ENCODE peak calls at places on chromosomes 16 and 17, in seven cellular contexts. X is fibroblast of pulmonary artery, H is cardiac muscle cell, N is epithelial cell of esophagus, Z is A549, I is stomach, D is tibial nerve. G is an unnamed sample.

GRCh38 chr16:22673463-22673862 is 140.5 kb upstream of the HS3ST2 start:
- DNase-seq in X (no peak), H (no peak), N (no peak), Z (no peak), I (no peak), D (no peak), G (no peak)

GRCh38 chr16:59412275-59412841 is 678.2 kb upstream of the GOT2 start:
- DNase-seq in X (no peak), H (peak), N (peak), Z (peak), I (no peak), D (no peak), G (no peak)

GRCh38 chr17:9120471-9120870 is 99.2 kb downstream of the NTN1 start:
- DNase-seq in X (no peak), H (no peak), N (no peak), Z (no peak), I (no peak), D (no peak), G (no peak)

GRCh38 chr17:9370464-9370863 is 205.2 kb downstream of the STX8 start:
- DNase-seq in X (peak), H (no peak), N (peak), Z (no peak), I (no peak), D (no peak), G (no peak)

GRCh38 chr16:17983847-17984639 is 352.5 kb downstream of the NPIPA8 start:
- DNase-seq in X (no peak), H (no peak), N (no peak), Z (no peak), I (no peak), D (no peak), G (no peak)

GRCh38 chr16:89701425-89702406 is at the start of gene SPATA2L:
- DNase-seq in X (peak), H (peak), N (peak), Z (peak), I (peak), D (peak), G (no peak)

GRCh38 chr16:22296225-22297113 is 740 bp upstream of the POLR3E start:
- DNase-seq in X (no peak), H (no peak), N (peak), Z (no peak), I (no peak), D (no peak), G (no peak)

GRCh38 chr16:81313731-81314602 is 795 bp upstream of the GAN start:
- DNase-seq in X (peak), H (no peak), N (no peak), Z (no peak), I (no peak), D (no peak), G (no peak)

GRCh38 chr17:81888105-81888987 is 3.0 kb downstream of the ALYREF start:
- DNase-seq in X (no peak), H (no peak), N (no peak), Z (no peak), I (no peak), D (no peak), G (no peak)

GRCh38 chr16:81821422-81822128 is 42.5 kb downstream of the PLCG2 start:
- DNase-seq in X (no peak), H (no peak), N (no peak), Z (no peak), I (no peak), D (no peak), G (no peak)

GRCh38 chr17:63754046-63754445 is 12.4 kb upstream of the STRADA start:
- DNase-seq in X (no peak), H (no peak), N (peak), Z (no peak), I (no peak), D (no peak), G (no peak)

GRCh38 chr16:77300232-77300631 is 101.0 kb downstream of the SYCE1L start:
- DNase-seq in X (no peak), H (no peak), N (no peak), Z (no peak), I (no peak), D (no peak), G (no peak)

GRCh38 chr16:78249056-78249455 is 149.6 kb downstream of the WWOX start:
- DNase-seq in X (no peak), H (peak), N (no peak), Z (no peak), I (peak), D (no peak), G (no peak)

GRCh38 chr17:82062984-82063368 is 2.6 kb downstream of the DUS1L start:
- DNase-seq in X (no peak), H (no peak), N (no peak), Z (no peak), I (no peak), D (no peak), G (no peak)

GRCh38 chr16:12097523-12098428 is 121.2 kb downstream of the SNX29 start:
- DNase-seq in X (peak), H (no peak), N (peak), Z (no peak), I (no peak), D (no peak), G (peak)

GRCh38 chr16:5633845-5634440 is 536.3 kb upstream of the EEF2KMT start:
- DNase-seq in X (peak), H (peak), N (peak), Z (peak), I (no peak), D (no peak), G (no peak)

GRCh38 chr17:18105595-18105994 is 3.0 kb upstream of the MYO15A start:
- DNase-seq in X (no peak), H (no peak), N (no peak), Z (no peak), I (no peak), D (no peak), G (no peak)

GRCh38 chr17:1999557-2000251 is 25.4 kb downstream of the RTN4RL1 start:
- DNase-seq in X (peak), H (peak), N (peak), Z (no peak), I (peak), D (no peak), G (no peak)

GRCh38 chr16:12896562-12896961 is 4.8 kb upstream of the SHISA9 start:
- DNase-seq in X (peak), H (peak), N (peak), Z (no peak), I (no peak), D (no peak), G (no peak)

GRCh38 chr16:14564881-14565687 is 65.0 kb downstream of the PARN start:
- DNase-seq in X (peak), H (no peak), N (peak), Z (no peak), I (no peak), D (no peak), G (peak)

GRCh38 chr17:42744283-42744805 is 496 bp downstream of the EZH1 start:
- DNase-seq in X (peak), H (peak), N (peak), Z (peak), I (peak), D (peak), G (no peak)

GRCh38 chr17:10768766-10769383 is 35.0 kb downstream of the TMEM238L start:
- DNase-seq in X (peak), H (no peak), N (no peak), Z (no peak), I (no peak), D (no peak), G (no peak)

GRCh38 chr17:6041261-6041660 is 28.9 kb upstream of the WSCD1 start:
- DNase-seq in X (no peak), H (no peak), N (no peak), Z (no peak), I (no peak), D (no peak), G (no peak)

GRCh38 chr17:36463916-36464764 is 22.3 kb upstream of the ZNHIT3 start:
- DNase-seq in X (peak), H (peak), N (peak), Z (peak), I (peak), D (no peak), G (no peak)

GRCh38 chr16:46607529-46607928 is 13.7 kb downstream of the SHCBP1 start:
- DNase-seq in X (peak), H (peak), N (peak), Z (peak), I (no peak), D (no peak), G (peak)

GRCh38 chr17:47280072-47280811 is 26.6 kb downstream of the ITGB3 start:
- DNase-seq in X (peak), H (no peak), N (no peak), Z (no peak), I (no peak), D (peak), G (no peak)

GRCh38 chr16:77213542-77214108 is 14.4 kb downstream of the SYCE1L start:
- DNase-seq in X (peak), H (no peak), N (peak), Z (peak), I (no peak), D (no peak), G (no peak)

GRCh38 chr16:88477631-88478030 is 24.6 kb downstream of the ZFPM1 start:
- DNase-seq in X (no peak), H (no peak), N (no peak), Z (no peak), I (no peak), D (no peak), G (no peak)

GRCh38 chr17:73138541-73139138 is 26.2 kb upstream of the SSTR2 start:
- DNase-seq in X (no peak), H (peak), N (no peak), Z (no peak), I (no peak), D (no peak), G (no peak)

GRCh38 chr17:70295732-70296131 is 126.4 kb downstream of the KCNJ2 start:
- DNase-seq in X (no peak), H (no peak), N (no peak), Z (no peak), I (no peak), D (no peak), G (no peak)

GRCh38 chr17:61352408-61352770 is 47.3 kb upstream of the TBX2 start:
- DNase-seq in X (peak), H (no peak), N (no peak), Z (no peak), I (no peak), D (no peak), G (no peak)

GRCh38 chr17:55852734-55853133 is 101.9 kb downstream of the PCTP start:
- DNase-seq in X (no peak), H (no peak), N (no peak), Z (no peak), I (no peak), D (no peak), G (no peak)

GRCh38 chr17:55842405-55843158 is 91.7 kb downstream of the PCTP start:
- DNase-seq in X (no peak), H (no peak), N (no peak), Z (no peak), I (no peak), D (no peak), G (no peak)

GRCh38 chr17:55843785-55844184 is 92.9 kb downstream of the PCTP start:
- DNase-seq in X (no peak), H (no peak), N (no peak), Z (no peak), I (no peak), D (no peak), G (no peak)

GRCh38 chr17:55845385-55845784 is 94.5 kb downstream of the PCTP start:
- DNase-seq in X (peak), H (peak), N (peak), Z (peak), I (peak), D (peak), G (peak)

GRCh38 chr17:55846745-55847144 is 95.9 kb downstream of the PCTP start:
- DNase-seq in X (no peak), H (no peak), N (no peak), Z (no peak), I (no peak), D (no peak), G (no peak)
- TF ChIP-seq CTCF in X (no peak), H (no peak), N (no peak), Z (no peak), I (no peak), D (no peak), G (no peak)

GRCh38 chr16:58129097-58129936 is at the start of gene CFAP20:
- DNase-seq in X (peak), H (peak), N (peak), Z (peak), I (peak), D (peak), G (peak)
- TF ChIP-seq CTCF in X (no peak), H (no peak), N (no peak), Z (no peak), I (no peak), D (no peak), G (no peak)

GRCh38 chr17:48773245-48773644 is 43.8 kb downstream of the TTLL6 start:
- DNase-seq in X (no peak), H (no peak), N (no peak), Z (no peak), I (no peak), D (no peak), G (no peak)

GRCh38 chr17:48770954-48771353 is 42.4 kb upstream of the HOXB13 start:
- DNase-seq in X (no peak), H (no peak), N (no peak), Z (no peak), I (no peak), D (no peak), G (no peak)

GRCh38 chr17:48767263-48767774 is 38.8 kb upstream of the HOXB13 start:
- DNase-seq in X (no peak), H (no peak), N (no peak), Z (no peak), I (no peak), D (no peak), G (no peak)
- TF ChIP-seq CTCF in X (no peak), H (no peak), N (no peak), Z (no peak), I (no peak), D (no peak), G (no peak)

GRCh38 chr17:66975614-66976378 is 11.3 kb downstream of the CACNG4 start:
- DNase-seq in X (no peak), H (no peak), N (peak), Z (peak), I (peak), D (no peak), G (no peak)
- TF ChIP-seq CTCF in X (peak), H (peak), N (peak), Z (peak), I (no peak), D (no peak), G (no peak)

DNA sequence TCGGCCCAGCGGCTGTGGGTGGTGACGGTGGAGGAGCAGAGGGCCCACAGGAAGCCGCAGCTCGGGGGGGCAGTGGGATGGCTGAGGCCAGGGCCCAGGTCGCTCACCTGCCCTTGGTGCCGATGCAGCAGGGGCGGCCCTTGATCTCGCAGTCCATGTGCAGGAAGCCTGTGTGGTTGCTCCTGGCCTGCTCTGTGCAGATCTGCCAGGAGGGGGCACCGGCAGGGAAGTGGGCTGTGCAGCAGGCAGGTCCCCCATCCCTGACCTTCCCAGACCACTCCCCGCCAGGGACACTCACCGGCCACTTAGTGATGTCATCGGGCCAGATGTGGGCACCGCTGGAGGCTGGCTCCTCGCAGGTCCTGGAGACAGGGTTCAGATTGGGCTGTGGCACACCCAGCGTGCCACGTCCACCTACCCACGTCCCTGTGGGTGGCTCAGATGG is 6.2 kb downstream of the AANAT start:
- DNase-seq in X (no peak), H (peak), N (no peak), Z (no peak), I (no peak), D (no peak), G (no peak)
- TF ChIP-seq CTCF in X (peak), H (peak), N (peak), Z (peak), I (no peak), D (no peak), G (no peak)

DNA sequence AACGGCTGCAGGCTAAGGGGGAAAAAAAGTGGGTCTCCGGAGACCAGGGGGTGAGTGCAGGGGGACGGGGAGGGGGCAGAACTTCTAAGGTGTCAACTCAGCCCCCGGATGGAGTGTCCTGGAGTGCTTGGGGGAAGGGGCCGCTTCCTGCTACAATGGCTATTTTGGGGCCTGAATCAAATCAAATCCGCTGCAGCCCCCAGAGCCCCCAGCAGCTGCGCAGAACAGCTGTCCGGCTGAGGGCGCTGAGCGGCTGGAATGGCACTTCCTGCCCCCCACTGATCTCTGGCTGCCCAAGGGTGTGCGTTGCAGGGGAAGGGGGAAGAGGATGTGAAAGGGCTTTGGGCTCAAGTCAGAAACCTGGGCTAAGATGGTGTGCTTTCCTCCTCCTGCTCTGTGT is 24.2 kb upstream of the PHB1 start:
- DNase-seq in X (no peak), H (no peak), N (no peak), Z (no peak), I (no peak), D (no peak), G (no peak)
- TF ChIP-seq CTCF in X (no peak), H (no peak), N (no peak), Z (no peak), I (no peak), D (no peak), G (no peak)

DNA sequence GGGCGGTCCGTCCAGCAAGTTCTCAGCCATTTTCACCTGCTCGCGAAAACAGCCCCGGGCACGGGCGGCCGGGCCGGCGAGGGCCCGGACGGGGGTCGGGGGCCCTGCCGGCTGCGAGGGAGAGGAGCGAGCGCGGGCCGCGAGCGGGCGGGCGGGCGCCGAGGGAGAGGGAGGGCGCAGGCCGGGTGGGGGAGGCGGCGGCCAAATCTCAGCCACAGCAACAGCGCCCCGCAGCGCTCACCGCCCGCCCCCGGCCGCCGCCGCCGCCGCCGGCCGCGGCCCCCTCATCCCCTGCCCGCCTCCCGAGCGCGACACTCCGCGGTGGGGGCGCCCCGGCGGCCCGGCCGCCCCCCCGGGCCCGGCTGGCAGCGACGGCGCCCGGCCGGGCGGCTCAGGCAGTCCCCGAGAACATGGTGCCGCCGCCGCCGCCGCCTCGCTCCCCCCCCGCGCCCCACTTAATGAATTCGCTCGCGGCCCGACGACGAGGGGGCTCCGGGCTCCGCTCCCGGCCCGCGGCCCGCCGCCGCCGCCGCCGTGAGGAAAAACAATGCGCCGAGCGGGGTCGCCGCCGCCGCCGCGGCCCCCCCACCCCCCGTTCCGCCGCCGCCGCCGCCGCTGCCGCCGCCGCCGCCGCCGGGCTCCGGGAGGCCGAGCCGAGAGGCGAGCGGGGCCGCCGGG is 487 bp downstream of the CREBBP start:
- DNase-seq in X (peak), H (peak), N (peak), Z (peak), I (peak), D (peak), G (no peak)
- TF ChIP-seq CTCF in X (no peak), H (no peak), N (peak), Z (peak), I (no peak), D (peak), G (peak)

DNA sequence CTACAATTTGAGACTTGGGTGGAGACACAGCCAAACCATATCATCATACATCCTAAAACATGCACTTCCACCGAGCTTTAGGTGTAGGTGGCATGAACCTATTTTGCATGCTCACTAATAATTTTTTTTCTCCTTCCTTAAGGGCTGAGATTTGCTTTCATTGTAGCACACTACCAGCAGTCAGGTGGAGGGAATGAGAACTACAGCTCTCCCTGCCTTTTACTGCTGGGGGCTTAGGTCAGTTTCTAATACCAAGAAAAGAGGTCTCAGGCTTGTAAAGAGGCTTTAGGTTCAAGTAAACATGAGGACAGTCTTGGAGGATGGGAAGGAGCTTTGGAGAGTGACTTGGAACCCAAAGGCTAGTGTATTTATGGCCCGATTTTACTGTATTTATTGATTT is 22.0 kb downstream of the CFAP20 start:
- DNase-seq in X (no peak), H (peak), N (no peak), Z (no peak), I (no peak), D (no peak), G (no peak)
- TF ChIP-seq CTCF in X (peak), H (no peak), N (peak), Z (no peak), I (no peak), D (no peak), G (no peak)

GRCh38 chr17:79276824-79277223 is 202.2 kb downstream of the ENGASE start:
- DNase-seq in X (no peak), H (no peak), N (no peak), Z (no peak), I (no peak), D (no peak), G (no peak)

GRCh38 chr17:79272220-79272619 is 197.6 kb downstream of the ENGASE start:
- DNase-seq in X (no peak), H (no peak), N (no peak), Z (no peak), I (no peak), D (no peak), G (no peak)

GRCh38 chr17:79272666-79273219 is 198.1 kb downstream of the ENGASE start:
- DNase-seq in X (peak), H (peak), N (peak), Z (peak), I (no peak), D (no peak), G (no peak)

GRCh38 chr17:79269620-79270019 is 195.0 kb downstream of the ENGASE start:
- DNase-seq in X (no peak), H (no peak), N (no peak), Z (no peak), I (no peak), D (no peak), G (no peak)

GRCh38 chr17:79273660-79274059 is 199.0 kb downstream of the ENGASE start:
- DNase-seq in X (no peak), H (no peak), N (no peak), Z (no peak), I (no peak), D (no peak), G (no peak)
- TF ChIP-seq CTCF in X (no peak), H (no peak), N (no peak), Z (no peak), I (no peak), D (no peak), G (no peak)

GRCh38 chr16:30657866-30658730 is at the start of gene FBRS:
- DNase-seq in X (peak), H (peak), N (peak), Z (peak), I (peak), D (peak), G (peak)

GRCh38 chr16:30659507-30660423 is 1.5 kb downstream of the FBRS start:
- DNase-seq in X (no peak), H (no peak), N (peak), Z (no peak), I (no peak), D (no peak), G (no peak)

GRCh38 chr16:30660424-30661251 is 2.4 kb downstream of the FBRS start:
- DNase-seq in X (no peak), H (no peak), N (peak), Z (no peak), I (no peak), D (no peak), G (no peak)

GRCh38 chr16:30656974-30657865 is 1.0 kb upstream of the FBRS start:
- DNase-seq in X (no peak), H (no peak), N (no peak), Z (peak), I (no peak), D (no peak), G (no peak)

GRCh38 chr16:30658731-30659506 is 688 bp downstream of the FBRS start:
- DNase-seq in X (peak), H (peak), N (peak), Z (peak), I (peak), D (peak), G (peak)
- TF ChIP-seq CTCF in X (no peak), H (peak), N (no peak), Z (peak), I (no peak), D (no peak), G (no peak)